ENCODE peak calls at places on chromosomes 6 and 20, in nine cellular contexts. One of them, this sample, is unnamed. For H3K9me3, the result is how much of the 10 kb centered on the place peaks cover.

GRCh38 chr6:131950767-131951575 is at the start of gene CCN2:
- DNase-seq in OCI-LY7: no peak
- DNase-seq in pancreas: peak
- DNase-seq in IMR-90: peak
- DNase-seq in adrenal gland: peak
- DNase-seq in sigmoid colon: peak
- DNase-seq in K562: no peak
- DNase-seq in breast epithelium: peak
- DNase-seq in CD8-positive, alpha-beta T cell: no peak
- DNase-seq in this sample: no peak

GRCh38 chr6:76416821-76417605 is 344.6 kb upstream of the IMPG1 start:
- DNase-seq in K562: no peak
- DNase-seq in CD8-positive, alpha-beta T cell: no peak
- DNase-seq in pancreas: no peak
- DNase-seq in sigmoid colon: no peak
- DNase-seq in OCI-LY7: no peak
- DNase-seq in IMR-90: no peak
- DNase-seq in breast epithelium: no peak
- DNase-seq in adrenal gland: no peak
- DNase-seq in this sample: no peak

GRCh38 chr20:48286571-48287551 is 501.6 kb upstream of the SULF2 start:
- DNase-seq in OCI-LY7: no peak
- DNase-seq in K562: no peak
- DNase-seq in sigmoid colon: no peak
- DNase-seq in breast epithelium: peak
- DNase-seq in CD8-positive, alpha-beta T cell: no peak
- DNase-seq in IMR-90: no peak
- DNase-seq in adrenal gland: peak
- DNase-seq in pancreas: no peak
- DNase-seq in this sample: no peak

GRCh38 chr6:85261250-85261649 is 188.6 kb upstream of the NT5E start:
- DNase-seq in OCI-LY7: no peak
- DNase-seq in K562: no peak
- DNase-seq in adrenal gland: no peak
- DNase-seq in CD8-positive, alpha-beta T cell: no peak
- DNase-seq in pancreas: no peak
- DNase-seq in breast epithelium: no peak
- DNase-seq in sigmoid colon: no peak
- DNase-seq in IMR-90: no peak
- DNase-seq in this sample: no peak

GRCh38 chr6:121442591-121442990 is 7.1 kb downstream of the GJA1 start:
- DNase-seq in breast epithelium: no peak
- DNase-seq in sigmoid colon: no peak
- DNase-seq in adrenal gland: no peak
- DNase-seq in OCI-LY7: no peak
- DNase-seq in K562: no peak
- DNase-seq in pancreas: no peak
- DNase-seq in IMR-90: no peak
- DNase-seq in CD8-positive, alpha-beta T cell: no peak
- DNase-seq in this sample: no peak

GRCh38 chr20:34475979-34476736 is 40.1 kb upstream of the DYNLRB1 start:
- DNase-seq in OCI-LY7: peak
- DNase-seq in CD8-positive, alpha-beta T cell: peak
- DNase-seq in breast epithelium: no peak
- DNase-seq in sigmoid colon: no peak
- DNase-seq in pancreas: peak
- DNase-seq in IMR-90: peak
- DNase-seq in K562: no peak
- DNase-seq in adrenal gland: peak
- DNase-seq in this sample: peak

GRCh38 chr6:16683524-16684194 is 77.6 kb downstream of the ATXN1 start:
- DNase-seq in breast epithelium: peak
- DNase-seq in IMR-90: peak
- DNase-seq in adrenal gland: peak
- DNase-seq in pancreas: no peak
- DNase-seq in OCI-LY7: no peak
- DNase-seq in sigmoid colon: peak
- DNase-seq in K562: no peak
- DNase-seq in CD8-positive, alpha-beta T cell: no peak
- DNase-seq in this sample: no peak

GRCh38 chr6:20370801-20371200 is 30.9 kb upstream of the E2F3 start:
- DNase-seq in IMR-90: no peak
- DNase-seq in sigmoid colon: no peak
- DNase-seq in pancreas: no peak
- DNase-seq in OCI-LY7: no peak
- DNase-seq in breast epithelium: no peak
- DNase-seq in adrenal gland: no peak
- DNase-seq in CD8-positive, alpha-beta T cell: no peak
- DNase-seq in K562: no peak
- DNase-seq in this sample: no peak

GRCh38 chr20:51767867-51768758 is at the start of gene ATP9A:
- DNase-seq in OCI-LY7: no peak
- DNase-seq in IMR-90: peak
- DNase-seq in K562: no peak
- DNase-seq in breast epithelium: no peak
- DNase-seq in CD8-positive, alpha-beta T cell: no peak
- DNase-seq in adrenal gland: peak
- DNase-seq in sigmoid colon: peak
- DNase-seq in pancreas: peak
- DNase-seq in this sample: no peak

GRCh38 chr6:156699017-156699421 is 78.2 kb upstream of the ARID1B start:
- DNase-seq in K562: no peak
- DNase-seq in adrenal gland: no peak
- DNase-seq in sigmoid colon: no peak
- DNase-seq in IMR-90: peak
- DNase-seq in OCI-LY7: no peak
- DNase-seq in breast epithelium: no peak
- DNase-seq in CD8-positive, alpha-beta T cell: no peak
- DNase-seq in pancreas: no peak
- DNase-seq in this sample: no peak

GRCh38 chr20:1945660-1946059 is 48.2 kb downstream of the PDYN start:
- DNase-seq in sigmoid colon: no peak
- DNase-seq in breast epithelium: no peak
- DNase-seq in OCI-LY7: no peak
- DNase-seq in K562: no peak
- DNase-seq in pancreas: no peak
- DNase-seq in CD8-positive, alpha-beta T cell: no peak
- DNase-seq in adrenal gland: no peak
- DNase-seq in IMR-90: no peak
- DNase-seq in this sample: no peak

GRCh38 chr6:144639654-144640053 is 354.5 kb downstream of the UTRN start:
- DNase-seq in pancreas: no peak
- DNase-seq in IMR-90: no peak
- DNase-seq in K562: no peak
- DNase-seq in breast epithelium: no peak
- DNase-seq in adrenal gland: no peak
- DNase-seq in OCI-LY7: no peak
- DNase-seq in CD8-positive, alpha-beta T cell: no peak
- DNase-seq in sigmoid colon: no peak
- DNase-seq in this sample: no peak

GRCh38 chr6:169288591-169288990 is 34.9 kb upstream of the THBS2 start:
- DNase-seq in sigmoid colon: peak
- DNase-seq in CD8-positive, alpha-beta T cell: no peak
- DNase-seq in K562: no peak
- DNase-seq in breast epithelium: no peak
- DNase-seq in OCI-LY7: no peak
- DNase-seq in adrenal gland: no peak
- DNase-seq in pancreas: no peak
- DNase-seq in IMR-90: peak
- DNase-seq in this sample: no peak

GRCh38 chr6:111692327-111693164 is 86.9 kb upstream of the TRAF3IP2 start:
- DNase-seq in CD8-positive, alpha-beta T cell: no peak
- DNase-seq in K562: no peak
- DNase-seq in adrenal gland: no peak
- DNase-seq in sigmoid colon: peak
- DNase-seq in IMR-90: no peak
- DNase-seq in breast epithelium: no peak
- DNase-seq in OCI-LY7: no peak
- DNase-seq in pancreas: peak
- DNase-seq in this sample: no peak

GRCh38 chr6:41367700-41368099 is 32.3 kb downstream of the NCR2 start:
- DNase-seq in pancreas: no peak
- DNase-seq in sigmoid colon: no peak
- DNase-seq in K562: peak
- DNase-seq in IMR-90: peak
- DNase-seq in OCI-LY7: peak
- DNase-seq in adrenal gland: peak
- DNase-seq in CD8-positive, alpha-beta T cell: no peak
- DNase-seq in breast epithelium: no peak
- DNase-seq in this sample: no peak

GRCh38 chr6:1482381-1483166 is 93.2 kb downstream of the FOXF2 start:
- DNase-seq in K562: no peak
- DNase-seq in pancreas: no peak
- DNase-seq in breast epithelium: no peak
- DNase-seq in OCI-LY7: peak
- DNase-seq in sigmoid colon: no peak
- DNase-seq in CD8-positive, alpha-beta T cell: no peak
- DNase-seq in IMR-90: peak
- DNase-seq in adrenal gland: no peak
- DNase-seq in this sample: no peak

GRCh38 chr6:105836889-105837288 is 249.2 kb upstream of the PRDM1 start:
- DNase-seq in OCI-LY7: peak
- DNase-seq in sigmoid colon: no peak
- DNase-seq in breast epithelium: no peak
- DNase-seq in pancreas: no peak
- DNase-seq in adrenal gland: no peak
- DNase-seq in K562: no peak
- DNase-seq in IMR-90: peak
- DNase-seq in CD8-positive, alpha-beta T cell: no peak
- DNase-seq in this sample: no peak

GRCh38 chr6:168239374-168239773 is 80.2 kb downstream of the DACT2 start:
- DNase-seq in IMR-90: no peak
- DNase-seq in breast epithelium: no peak
- DNase-seq in K562: no peak
- DNase-seq in sigmoid colon: no peak
- DNase-seq in pancreas: no peak
- DNase-seq in adrenal gland: no peak
- DNase-seq in CD8-positive, alpha-beta T cell: no peak
- DNase-seq in OCI-LY7: no peak
- DNase-seq in this sample: no peak

GRCh38 chr6:157629220-157629619 is 193.8 kb upstream of the SNX9 start:
- DNase-seq in K562: no peak
- DNase-seq in pancreas: no peak
- DNase-seq in OCI-LY7: no peak
- DNase-seq in breast epithelium: no peak
- DNase-seq in IMR-90: peak
- DNase-seq in sigmoid colon: peak
- DNase-seq in adrenal gland: no peak
- DNase-seq in CD8-positive, alpha-beta T cell: no peak
- DNase-seq in this sample: no peak

GRCh38 chr6:13716225-13716954 is 4.8 kb upstream of the RANBP9 start:
- DNase-seq in pancreas: no peak
- DNase-seq in OCI-LY7: no peak
- DNase-seq in breast epithelium: no peak
- DNase-seq in adrenal gland: no peak
- DNase-seq in K562: no peak
- DNase-seq in IMR-90: no peak
- DNase-seq in CD8-positive, alpha-beta T cell: no peak
- DNase-seq in sigmoid colon: no peak
- DNase-seq in this sample: no peak

GRCh38 chr6:111888928-111889696 is 15.9 kb upstream of the FYN start:
- DNase-seq in CD8-positive, alpha-beta T cell: no peak
- DNase-seq in IMR-90: peak
- DNase-seq in breast epithelium: no peak
- DNase-seq in K562: no peak
- DNase-seq in pancreas: no peak
- DNase-seq in sigmoid colon: no peak
- DNase-seq in adrenal gland: peak
- DNase-seq in OCI-LY7: no peak
- DNase-seq in this sample: no peak

GRCh38 chr20:50110141-50111047 is 2.6 kb downstream of the UBE2V1 start:
- DNase-seq in K562: no peak
- DNase-seq in breast epithelium: no peak
- DNase-seq in IMR-90: no peak
- DNase-seq in OCI-LY7: peak
- DNase-seq in CD8-positive, alpha-beta T cell: peak
- DNase-seq in pancreas: peak
- DNase-seq in adrenal gland: no peak
- DNase-seq in sigmoid colon: no peak
- DNase-seq in this sample: peak

DNA sequence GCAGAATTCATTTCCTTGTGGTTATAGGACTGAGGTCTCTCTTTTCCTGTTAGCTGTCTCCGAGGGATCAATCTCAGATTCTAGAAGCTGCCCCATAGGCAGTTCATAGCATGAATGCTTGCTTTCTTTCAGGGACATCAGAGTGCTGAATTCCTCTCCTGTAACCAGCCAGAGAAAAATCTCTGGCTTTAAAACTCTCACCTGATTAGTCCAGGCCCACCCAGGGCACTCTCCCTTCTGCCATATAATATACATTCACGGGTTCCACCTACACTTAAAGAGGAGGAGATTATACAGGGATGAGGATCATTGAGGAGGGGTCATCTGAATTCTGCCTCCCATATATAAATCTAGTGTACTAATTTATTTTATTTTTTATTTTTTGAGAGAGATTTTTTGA is 2.1 kb upstream of the KCNS1 start:
- DNase-seq in adrenal gland: no peak
- DNase-seq in OCI-LY7: no peak
- DNase-seq in breast epithelium: no peak
- DNase-seq in K562: no peak
- DNase-seq in CD8-positive, alpha-beta T cell: no peak
- DNase-seq in pancreas: no peak
- DNase-seq in IMR-90: no peak
- DNase-seq in sigmoid colon: no peak
- DNase-seq in this sample: no peak
- TF ChIP-seq CTCF in adrenal gland: no peak
- TF ChIP-seq CTCF in OCI-LY7: no peak
- TF ChIP-seq CTCF in breast epithelium: no peak
- TF ChIP-seq CTCF in K562: no peak
- TF ChIP-seq CTCF in CD8-positive, alpha-beta T cell: no peak
- TF ChIP-seq CTCF in pancreas: no peak
- TF ChIP-seq CTCF in IMR-90: no peak
- TF ChIP-seq CTCF in sigmoid colon: no peak
- TF ChIP-seq CTCF in this sample: no peak

GRCh38 chr20:45415822-45416637 is at the start of gene PIGT:
- DNase-seq in adrenal gland: peak
- DNase-seq in pancreas: peak
- DNase-seq in breast epithelium: peak
- DNase-seq in OCI-LY7: peak
- DNase-seq in IMR-90: peak
- DNase-seq in sigmoid colon: peak
- DNase-seq in CD8-positive, alpha-beta T cell: peak
- DNase-seq in K562: peak
- DNase-seq in this sample: peak
- H3K27ac ChIP-seq in adrenal gland: peak
- H3K27ac ChIP-seq in pancreas: peak
- H3K27ac ChIP-seq in breast epithelium: peak
- H3K27ac ChIP-seq in OCI-LY7: peak
- H3K27ac ChIP-seq in IMR-90: peak
- H3K27ac ChIP-seq in sigmoid colon: peak
- H3K27ac ChIP-seq in CD8-positive, alpha-beta T cell: peak
- H3K27ac ChIP-seq in K562: peak
- H3K27ac ChIP-seq in this sample: peak

GRCh38 chr6:133368664-133369063 is 127.5 kb downstream of the EYA4 start:
- DNase-seq in breast epithelium: no peak
- DNase-seq in IMR-90: peak
- DNase-seq in sigmoid colon: no peak
- DNase-seq in pancreas: no peak
- DNase-seq in adrenal gland: no peak
- DNase-seq in K562: no peak
- DNase-seq in CD8-positive, alpha-beta T cell: no peak
- DNase-seq in OCI-LY7: no peak
- DNase-seq in this sample: no peak
- H3K9me3 ChIP-seq in breast epithelium: under half
- H3K9me3 ChIP-seq in IMR-90: under half
- H3K9me3 ChIP-seq in sigmoid colon: under half
- H3K9me3 ChIP-seq in pancreas: under half
- H3K9me3 ChIP-seq in adrenal gland: under half
- H3K9me3 ChIP-seq in K562: under half
- H3K9me3 ChIP-seq in CD8-positive, alpha-beta T cell: under half
- H3K9me3 ChIP-seq in OCI-LY7: under half
- H3K9me3 ChIP-seq in this sample: under half

GRCh38 chr20:23047738-23048214 is 1.7 kb downstream of the THBD start:
- DNase-seq in pancreas: no peak
- DNase-seq in CD8-positive, alpha-beta T cell: no peak
- DNase-seq in breast epithelium: no peak
- DNase-seq in K562: no peak
- DNase-seq in OCI-LY7: no peak
- DNase-seq in IMR-90: no peak
- DNase-seq in sigmoid colon: no peak
- DNase-seq in adrenal gland: peak
- DNase-seq in this sample: no peak
- TF ChIP-seq CTCF in pancreas: no peak
- TF ChIP-seq CTCF in CD8-positive, alpha-beta T cell: no peak
- TF ChIP-seq CTCF in breast epithelium: no peak
- TF ChIP-seq CTCF in K562: no peak
- TF ChIP-seq CTCF in OCI-LY7: no peak
- TF ChIP-seq CTCF in IMR-90: no peak
- TF ChIP-seq CTCF in sigmoid colon: no peak
- TF ChIP-seq CTCF in adrenal gland: no peak
- TF ChIP-seq CTCF in this sample: no peak

This sample was measured in CD4-positive, alpha-beta T cell.